ENCODE peak calls at places on chromosomes 16 and 17, in four cellular contexts. C is activated CD4-positive, CD25-positive, alpha-beta regulatory T cell; K is astrocyte of the spinal cord; I is SW480. B is an unnamed sample.

GRCh38 chr16:16108759-16109158 is 114.5 kb downstream of the ABCC6 start:
- DNase-seq in K (no peak), C (no peak), I (no peak), B (no peak)

GRCh38 chr17:76427457-76428231 is 25.3 kb downstream of the UBE2O start:
- DNase-seq in C (no peak), K (peak), I (no peak), B (no peak)

GRCh38 chr17:40113961-40114272 is 7.9 kb upstream of the MSL1 start:
- DNase-seq in I (no peak), K (no peak), C (no peak), B (no peak)

GRCh38 chr16:2856061-2856670 is 1.8 kb downstream of the PRSS22 start:
- DNase-seq in I (peak), C (no peak), K (no peak), B (no peak)

GRCh38 chr17:17568772-17569195 is 22.7 kb downstream of the PEMT start:
- DNase-seq in I (peak), C (peak), K (peak), B (peak)

GRCh38 chr16:87058728-87059250 is 258.4 kb downstream of the C16orf95 start:
- DNase-seq in C (no peak), K (no peak), I (no peak), B (no peak)

GRCh38 chr17:37413875-37414519 is 7.3 kb downstream of the TADA2A start:
- DNase-seq in K (no peak), C (no peak), I (no peak), B (no peak)

GRCh38 chr16:48408688-48409087 is 23.5 kb upstream of the SIAH1 start:
- DNase-seq in C (no peak), K (peak), I (no peak), B (no peak)

GRCh38 chr17:57801044-57801711 is 48.7 kb downstream of the MRPS23 start:
- DNase-seq in K (no peak), C (no peak), I (no peak), B (no peak)

B was measured in central memory CD8-positive, alpha-beta T cell.